ENCODE peak calls at places on chromosomes 4 and X, in nine cellular contexts. F is suprapubic skin, A is transverse colon, K is HCT116, B is K562, G is stomach, R is endothelial cell of umbilical vein, E is GM23338, T is SK-N-SH. O is an unnamed sample.

GRCh38 chrX:98931194-98931593 is 1478.9 kb downstream of the PCDH19 start:
- DNase-seq in F (no peak), A (no peak), K (no peak), B (no peak), G (no peak), R (no peak), E (no peak), T (no peak), O (no peak)

GRCh38 chr4:153154010-153154975 is 50.0 kb upstream of the TRIM2 start:
- DNase-seq in F (no peak), A (peak), K (no peak), B (no peak), G (peak), R (peak), E (no peak), T (peak), O (no peak)

GRCh38 chrX:95505721-95506120 is 1178.9 kb upstream of the DIAPH2 start:
- DNase-seq in F (no peak), A (no peak), K (no peak), B (no peak), G (no peak), R (no peak), E (peak), T (no peak), O (no peak)

GRCh38 chr4:78552398-78553396 is 1.1 kb downstream of the ANXA3 start:
- DNase-seq in F (no peak), A (no peak), K (peak), B (no peak), G (no peak), R (peak), E (peak), T (no peak), O (peak)

GRCh38 chrX:115344885-115345653 is 55.6 kb downstream of the LUZP4 start:
- DNase-seq in F (peak), A (peak), K (peak), B (no peak), G (peak), R (peak), E (peak), T (peak), O (peak)

GRCh38 chr4:161457906-161458305 is 705.9 kb downstream of the FSTL5 start:
- DNase-seq in F (no peak), A (no peak), K (no peak), B (no peak), G (no peak), R (no peak), E (no peak), T (no peak), O (no peak)

GRCh38 chr4:70940134-70940533 is 38.0 kb downstream of the MOB1B start:
- DNase-seq in F (no peak), A (no peak), K (no peak), B (no peak), G (no peak), R (no peak), E (peak), T (no peak), O (no peak)

GRCh38 chr4:71189471-71189870 is 149.3 kb upstream of the SLC4A4 start:
- DNase-seq in F (no peak), A (no peak), K (no peak), B (no peak), G (no peak), R (no peak), E (no peak), T (no peak), O (no peak)

GRCh38 chr4:183097251-183098079 is 1.6 kb upstream of the WWC2 start:
- DNase-seq in F (peak), A (peak), K (no peak), B (no peak), G (no peak), R (no peak), E (peak), T (no peak), O (no peak)

GRCh38 chrX:72349190-72349589 is 43.5 kb upstream of the CITED1 start:
- DNase-seq in F (no peak), A (no peak), K (no peak), B (no peak), G (no peak), R (no peak), E (no peak), T (no peak), O (no peak)

GRCh38 chrX:33307954-33308353 is 96.6 kb upstream of the DMD start:
- DNase-seq in F (no peak), A (no peak), K (no peak), B (no peak), G (no peak), R (peak), E (no peak), T (no peak), O (no peak)

GRCh38 chr4:37528161-37528560 is 158.0 kb downstream of the RELL1 start:
- DNase-seq in F (no peak), A (no peak), K (no peak), B (no peak), G (peak), R (no peak), E (peak), T (no peak), O (no peak)

GRCh38 chr4:122577808-122578781 is 42.8 kb downstream of the IL21 start:
- DNase-seq in F (no peak), A (peak), K (peak), B (peak), G (peak), R (peak), E (peak), T (peak), O (no peak)

GRCh38 chr4:78784255-78784654 is 8.1 kb downstream of the BMP2K start:
- DNase-seq in F (no peak), A (no peak), K (no peak), B (no peak), G (no peak), R (no peak), E (no peak), T (no peak), O (no peak)

GRCh38 chrX:12901486-12901885 is 4.9 kb upstream of the TLR8 start:
- DNase-seq in F (peak), A (peak), K (peak), B (peak), G (peak), R (peak), E (peak), T (peak), O (peak)

GRCh38 chrX:106897259-106897658 is 5.9 kb downstream of the RIPPLY1 start:
- DNase-seq in F (no peak), A (no peak), K (no peak), B (no peak), G (no peak), R (no peak), E (no peak), T (no peak), O (no peak)

GRCh38 chrX:102154218-102154860 is 1.4 kb downstream of the BEX5 start:
- DNase-seq in F (no peak), A (peak), K (no peak), B (peak), G (no peak), R (no peak), E (peak), T (peak), O (no peak)

GRCh38 chrX:133574716-133575115 is 159.4 kb upstream of the GPC4 start:
- DNase-seq in F (no peak), A (no peak), K (no peak), B (no peak), G (no peak), R (no peak), E (no peak), T (no peak), O (no peak)

GRCh38 chr4:124697441-124697840 is 15.1 kb downstream of the ANKRD50 start:
- DNase-seq in F (no peak), A (no peak), K (no peak), B (no peak), G (no peak), R (no peak), E (no peak), T (no peak), O (no peak)

GRCh38 chr4:74168841-74169240 is 10.9 kb downstream of the MTHFD2L start:
- DNase-seq in F (no peak), A (no peak), K (no peak), B (no peak), G (no peak), R (no peak), E (no peak), T (no peak), O (no peak)

GRCh38 chrX:97326456-97326855 is 442.7 kb downstream of the RPA4 start:
- DNase-seq in F (no peak), A (no peak), K (no peak), B (no peak), G (no peak), R (no peak), E (no peak), T (no peak), O (no peak)

GRCh38 chr4:2248044-2248780 is 6.3 kb upstream of the HAUS3 start:
- DNase-seq in F (peak), A (no peak), K (no peak), B (no peak), G (peak), R (no peak), E (no peak), T (peak), O (peak)

GRCh38 chrX:82125103-82125502 is 923.2 kb downstream of the SH3BGRL start:
- DNase-seq in F (no peak), A (no peak), K (no peak), B (no peak), G (no peak), R (no peak), E (no peak), T (no peak), O (no peak)

GRCh38 chr4:99024481-99025275 is 29.2 kb downstream of the METAP1 start:
- DNase-seq in F (no peak), A (peak), K (no peak), B (no peak), G (no peak), R (no peak), E (no peak), T (no peak), O (no peak)

GRCh38 chr4:8915201-8916200 is 43.9 kb upstream of the HMX1 start:
- DNase-seq in F (peak), A (no peak), K (no peak), B (no peak), G (peak), R (no peak), E (no peak), T (peak), O (peak)

GRCh38 chrX:48540015-48540350 is 469 bp downstream of the TBC1D25 start:
- DNase-seq in F (no peak), A (peak), K (peak), B (peak), G (peak), R (peak), E (no peak), T (peak), O (no peak)
- TF ChIP-seq CTCF in F (no peak), A (no peak), K (no peak), B (no peak), G (no peak), R (no peak), E (no peak), T (no peak), O (no peak)

GRCh38 chr4:140569307-140569638 is 512 bp upstream of the UCP1 start:
- DNase-seq in F (no peak), A (no peak), K (no peak), B (no peak), G (no peak), R (no peak), E (no peak), T (no peak), O (no peak)

GRCh38 chr4:140567722-140568121 is 1.0 kb downstream of the UCP1 start:
- DNase-seq in F (no peak), A (no peak), K (no peak), B (no peak), G (no peak), R (peak), E (peak), T (peak), O (no peak)

GRCh38 chr4:140571620-140572019 is 2.9 kb upstream of the UCP1 start:
- DNase-seq in F (no peak), A (no peak), K (no peak), B (no peak), G (no peak), R (no peak), E (no peak), T (no peak), O (no peak)

GRCh38 chr4:140568507-140569306 is at the start of gene UCP1:
- DNase-seq in F (peak), A (peak), K (no peak), B (no peak), G (peak), R (peak), E (peak), T (peak), O (peak)
- TF ChIP-seq POLR2AphosphoS5 in F (no peak), A (no peak), K (no peak), B (no peak), G (no peak), R (no peak), E (no peak), T (no peak), O (no peak)

DNA sequence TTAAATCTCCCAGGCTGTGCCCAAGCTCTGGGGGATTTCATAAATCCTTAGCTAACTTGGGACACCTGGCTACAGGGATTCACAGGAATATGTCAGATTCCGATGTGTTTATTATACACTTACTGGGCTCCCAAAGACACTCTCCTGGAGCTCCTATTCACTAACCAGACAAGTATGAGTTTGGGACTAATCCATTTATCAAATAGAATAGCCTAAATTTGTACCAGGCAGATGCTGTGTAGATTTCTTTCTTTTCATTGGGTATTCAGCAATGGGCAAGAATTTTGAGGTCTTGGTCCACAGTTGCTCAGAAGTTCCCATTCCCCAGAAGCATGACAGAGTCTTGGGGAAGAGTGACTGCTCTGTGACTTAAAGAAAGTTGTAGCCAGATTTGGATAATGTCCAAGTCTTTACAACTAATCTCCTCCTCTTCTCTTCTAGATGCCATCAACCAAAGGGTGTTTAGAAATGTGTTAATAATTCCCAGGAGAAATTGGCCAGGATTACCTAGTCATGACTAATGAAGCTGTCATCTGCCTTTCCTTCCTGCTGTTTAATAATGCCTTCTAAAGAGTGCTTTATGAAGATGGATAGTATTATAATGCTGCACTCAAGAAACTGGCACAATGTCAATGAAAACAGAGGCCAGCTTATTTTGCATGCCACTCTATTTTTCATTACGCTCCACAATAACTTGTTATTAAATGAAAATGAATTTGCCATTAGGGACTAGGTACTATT is 120.9 kb downstream of the CHIC2 start:
- DNase-seq in F (no peak), A (no peak), K (peak), B (no peak), G (no peak), R (peak), E (no peak), T (no peak), O (no peak)
- TF ChIP-seq CTCF in F (no peak), A (no peak), K (no peak), B (no peak), G (no peak), R (no peak), E (no peak), T (no peak), O (no peak)

GRCh38 chr4:22679518-22679897 is 13.2 kb upstream of the GBA3 start:
- DNase-seq in F (no peak), A (no peak), K (no peak), B (no peak), G (no peak), R (no peak), E (no peak), T (no peak), O (no peak)
- TF ChIP-seq POLR2AphosphoS5 in F (no peak), A (no peak), K (no peak), B (no peak), G (no peak), R (no peak), E (no peak), T (no peak), O (no peak)

O was measured in breast epithelium.